ENCODE peak calls at places on chromosomes 12 and 14, in eight cellular contexts. C is progenitor cell of endocrine pancreas, Z is fibroblast of lung, A is esophagus squamous epithelium, Y is spleen, G is endodermal cell, E is activated B cell treated with CpG ODN at 0.5 μM for 24 hours, I is choroid plexus epithelial cell. T is an unnamed sample.
A peak's percentile ranks its signal among the peaks of the same experiment; 100 is the strongest.

GRCh38 chr12:6347367-6348338 is 5.8 kb upstream of the TNFRSF1A start:
- DNase-seq in C (no peak), Z (peak; percentile 91), A (no peak), Y (peak; percentile 86), G (peak; percentile 48), E (no peak), I (peak; percentile 58), T (no peak)

GRCh38 chr14:99936738-99937474 is 128.3 kb upstream of the EVL start:
- DNase-seq in C (no peak), Z (no peak), A (no peak), Y (no peak), G (peak; percentile 65), E (no peak), I (no peak), T (no peak)

GRCh38 chr12:127810026-127810425 is 456.9 kb upstream of the TMEM132C start:
- DNase-seq in C (no peak), Z (peak; percentile 0), A (no peak), Y (no peak), G (no peak), E (no peak), I (peak; percentile 84), T (no peak)

GRCh38 chr14:102013669-102014200 is 49.4 kb downstream of the DYNC1H1 start:
- DNase-seq in C (no peak), Z (no peak), A (no peak), Y (no peak), G (no peak), E (no peak), I (no peak), T (no peak)

GRCh38 chr12:104573-105081 is 38.1 kb downstream of the IQSEC3 start:
- DNase-seq in C (peak; percentile 58), Z (no peak), A (no peak), Y (no peak), G (peak; percentile 66), E (no peak), I (no peak), T (no peak)

GRCh38 chr12:7154901-7155470 is 24.8 kb downstream of the CLSTN3 start:
- DNase-seq in C (no peak), Z (no peak), A (no peak), Y (no peak), G (no peak), E (no peak), I (no peak), T (no peak)

GRCh38 chr12:60235261-60235660 is 639.4 kb downstream of the SLC16A7 start:
- DNase-seq in C (no peak), Z (no peak), A (no peak), Y (no peak), G (no peak), E (no peak), I (no peak), T (no peak)

GRCh38 chr14:95290769-95291440 is 28.8 kb downstream of the CLMN start:
- DNase-seq in C (no peak), Z (no peak), A (no peak), Y (no peak), G (peak; percentile 76), E (no peak), I (no peak), T (peak; percentile 28)

GRCh38 chr12:54136844-54137580 is 51.8 kb downstream of the SMUG1 start:
- DNase-seq in C (no peak), Z (no peak), A (no peak), Y (no peak), G (no peak), E (no peak), I (no peak), T (no peak)

GRCh38 chr12:116238149-116238548 is 39.3 kb downstream of the MED13L start:
- DNase-seq in C (no peak), Z (no peak), A (no peak), Y (no peak), G (no peak), E (no peak), I (no peak), T (no peak)

GRCh38 chr14:66508846-66509621 is 1.1 kb downstream of the GPHN start:
- DNase-seq in C (peak; percentile 33), Z (peak; percentile 36), A (no peak), Y (peak; percentile 85), G (peak; percentile 69), E (peak; percentile 64), I (peak; percentile 33), T (peak; percentile 59)

GRCh38 chr12:124024790-124025189 is 51.8 kb downstream of the ZNF664 start:
- DNase-seq in C (no peak), Z (no peak), A (no peak), Y (no peak), G (no peak), E (no peak), I (no peak), T (no peak)

GRCh38 chr12:47752552-47752951 is 6.1 kb downstream of the RAPGEF3 start:
- DNase-seq in C (no peak), Z (peak; percentile 30), A (no peak), Y (no peak), G (no peak), E (no peak), I (no peak), T (no peak)

GRCh38 chr12:27179399-27180214 is 64.5 kb upstream of the STK38L start:
- DNase-seq in C (no peak), Z (peak; percentile 92), A (no peak), Y (no peak), G (no peak), E (no peak), I (peak; percentile 95), T (no peak)

GRCh38 chr12:13219320-13219719 is 22.8 kb downstream of the EMP1 start:
- DNase-seq in C (no peak), Z (no peak), A (no peak), Y (no peak), G (no peak), E (no peak), I (no peak), T (no peak)

GRCh38 chr12:46717848-46718247 is 107.9 kb downstream of the SLC38A4 start:
- DNase-seq in C (no peak), Z (no peak), A (no peak), Y (no peak), G (no peak), E (no peak), I (no peak), T (no peak)

GRCh38 chr12:105742567-105742874 is 396.2 kb downstream of the NUAK1 start:
- DNase-seq in C (no peak), Z (no peak), A (no peak), Y (no peak), G (no peak), E (no peak), I (no peak), T (no peak)

DNA sequence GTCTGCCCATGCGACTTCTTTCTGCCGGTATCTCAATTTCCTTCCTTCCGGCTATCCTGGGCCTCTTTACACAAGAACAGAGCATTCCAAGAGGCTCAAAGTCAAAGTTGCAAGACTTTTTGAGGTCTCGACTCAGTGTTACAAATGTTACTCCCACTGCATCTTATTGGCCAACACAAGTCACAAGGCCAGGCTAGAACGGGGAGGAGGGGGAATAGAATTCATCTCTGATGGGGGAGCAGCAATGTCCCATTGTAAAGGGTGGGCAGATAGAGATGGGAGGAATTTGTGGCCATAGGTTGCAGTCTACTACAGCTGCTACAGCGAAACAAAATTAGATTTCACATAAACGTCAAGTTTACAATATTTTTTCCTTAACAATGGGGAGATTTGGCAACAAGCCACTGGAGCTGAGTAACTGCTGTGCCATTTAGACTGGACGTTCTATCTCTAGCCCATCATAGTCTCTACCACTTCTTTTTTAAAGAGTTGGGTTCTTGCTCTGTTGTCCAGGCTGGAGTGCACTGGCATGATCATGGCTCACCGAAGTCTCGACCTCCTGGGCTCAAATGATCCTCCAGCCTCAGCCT is 9.4 kb upstream of the NYNRIN start:
- DNase-seq in C (no peak), Z (peak; percentile 63), A (no peak), Y (no peak), G (no peak), E (no peak), I (peak; percentile 79), T (no peak)
- TF ChIP-seq CTCF in C (no peak), Z (no peak), A (no peak), Y (no peak), G (no peak), E (no peak), I (no peak), T (no peak)

DNA sequence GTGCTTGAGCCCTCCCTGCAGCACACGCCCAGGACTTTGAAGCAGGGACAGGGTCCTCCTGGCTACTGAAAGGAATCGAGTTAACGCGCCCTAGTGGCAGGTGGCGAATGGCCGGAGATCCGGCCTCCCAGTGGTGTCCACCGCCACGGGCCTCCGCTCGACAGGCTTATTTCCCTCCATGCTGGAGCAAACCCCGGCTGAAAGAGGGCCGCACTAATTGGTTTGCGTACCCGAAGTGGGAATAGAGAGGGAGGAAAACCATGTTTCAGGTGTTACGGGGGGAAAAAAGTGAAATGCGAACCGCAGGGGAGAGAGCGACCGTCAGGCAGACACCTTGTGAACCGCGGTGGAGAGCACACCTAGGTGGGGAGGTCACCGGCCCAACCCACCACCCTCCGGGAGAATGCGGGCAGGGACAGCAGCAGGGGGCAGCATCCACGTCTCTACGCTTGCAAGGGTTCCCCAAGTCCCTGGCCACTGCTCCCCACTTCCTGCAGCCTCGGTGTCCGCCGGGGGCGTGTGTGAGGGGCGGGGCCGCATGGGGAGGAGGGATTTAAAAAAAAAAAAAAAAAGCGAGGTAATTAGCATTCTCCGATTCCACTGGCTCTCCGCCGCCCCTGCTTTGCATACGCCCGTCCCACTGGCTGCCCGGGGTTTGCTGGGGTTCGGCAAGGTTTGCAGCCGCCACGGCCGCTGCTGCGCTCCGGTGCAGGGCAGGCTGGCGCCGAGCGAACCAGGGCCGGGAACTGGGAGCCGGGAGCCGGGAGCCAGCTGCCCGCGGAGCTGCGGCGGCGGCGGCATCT is 224.6 kb upstream of the CRY1 start:
- DNase-seq in C (peak; percentile 82), Z (peak; percentile 75), A (peak; percentile 8), Y (peak; percentile 93), G (peak; percentile 99), E (peak; percentile 21), I (peak; percentile 97), T (peak; percentile 77)
- TF ChIP-seq CTCF in C (peak; percentile 57), Z (no peak), A (peak; percentile 31), Y (peak; percentile 18), G (peak; percentile 78), E (no peak), I (peak; percentile 55), T (no peak)

GRCh38 chr14:23729720-23730387 is 93.7 kb downstream of the DHRS2 start:
- DNase-seq in C (no peak), Z (no peak), A (no peak), Y (no peak), G (peak; percentile 58), E (no peak), I (no peak), T (no peak)
- TF ChIP-seq CTCF in C (peak; percentile 9), Z (no peak), A (no peak), Y (no peak), G (peak; percentile 46), E (no peak), I (peak; percentile 23), T (no peak)

DNA sequence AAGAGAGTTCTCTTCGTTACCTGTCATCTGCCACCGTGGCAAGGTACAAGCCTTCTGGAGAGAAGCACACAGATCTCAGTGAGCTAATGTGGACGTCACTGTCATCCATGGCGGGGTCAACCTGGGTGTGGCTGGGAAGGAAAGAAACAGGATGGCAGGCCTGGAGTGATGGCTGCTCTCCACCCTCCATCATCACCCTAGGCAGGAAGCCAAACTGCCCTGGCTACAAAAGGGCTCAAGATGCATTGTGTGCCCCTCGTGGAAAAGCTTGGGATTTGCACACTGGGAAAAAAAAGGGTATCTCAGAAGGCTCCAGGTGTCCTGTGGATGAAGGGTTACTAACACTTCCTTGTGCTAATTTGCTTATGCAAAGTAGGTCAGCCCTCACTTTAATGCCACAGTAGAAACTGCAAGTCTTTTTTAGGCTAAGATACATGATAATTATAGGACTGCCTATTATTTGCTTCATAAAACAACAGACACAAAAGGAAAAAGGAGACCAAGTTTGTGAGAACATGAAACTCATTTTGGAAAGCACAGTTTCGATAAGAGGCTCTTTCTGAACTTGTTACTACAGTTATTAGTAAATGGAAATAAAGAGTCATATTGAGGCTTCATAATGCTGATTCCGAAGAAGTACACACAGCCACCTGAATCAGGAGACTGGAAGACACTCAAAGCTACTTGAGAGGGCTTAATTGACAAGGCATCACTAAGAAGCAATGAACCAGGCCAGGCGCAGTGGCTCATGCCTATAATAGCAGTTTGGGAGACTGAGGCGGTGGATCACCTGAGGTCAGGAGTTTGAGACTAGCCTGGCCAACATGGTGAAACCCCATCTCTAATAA is 18.9 kb downstream of the RFC5 start:
- DNase-seq in C (no peak), Z (peak; percentile 47), A (no peak), Y (no peak), G (peak; percentile 70), E (no peak), I (no peak), T (no peak)
- TF ChIP-seq CTCF in C (no peak), Z (peak; percentile 38), A (no peak), Y (no peak), G (no peak), E (no peak), I (peak; percentile 6), T (no peak)